ENCODE peak calls at places on chromosomes 4 and X, in nine cellular contexts. One of them, this sample, is unnamed.

GRCh38 chr4:171478181-171478580 is 335.0 kb upstream of the GALNTL6 start:
- DNase-seq in lower leg skin: no peak
- DNase-seq in Calu3: no peak
- DNase-seq in A673: no peak
- DNase-seq in thoracic aorta: no peak
- DNase-seq in CD8-positive, alpha-beta T cell: no peak
- DNase-seq in WTC11: no peak
- DNase-seq in H9: no peak
- DNase-seq in fibroblast of pulmonary artery: no peak
- DNase-seq in this sample: no peak

GRCh38 chr4:31125496-31125895 is 405.3 kb downstream of the PCDH7 start:
- DNase-seq in fibroblast of pulmonary artery: no peak
- DNase-seq in lower leg skin: no peak
- DNase-seq in H9: no peak
- DNase-seq in A673: no peak
- DNase-seq in thoracic aorta: no peak
- DNase-seq in WTC11: no peak
- DNase-seq in Calu3: no peak
- DNase-seq in CD8-positive, alpha-beta T cell: no peak
- DNase-seq in this sample: no peak

GRCh38 chr4:155745984-155746383 is 12.8 kb upstream of the GUCY1B1 start:
- DNase-seq in fibroblast of pulmonary artery: no peak
- DNase-seq in thoracic aorta: no peak
- DNase-seq in Calu3: peak; percentile 33
- DNase-seq in WTC11: no peak
- DNase-seq in A673: no peak
- DNase-seq in lower leg skin: no peak
- DNase-seq in H9: no peak
- DNase-seq in CD8-positive, alpha-beta T cell: no peak
- DNase-seq in this sample: no peak

GRCh38 chrX:32948130-32948529 is 263.2 kb downstream of the DMD start:
- DNase-seq in A673: no peak
- DNase-seq in WTC11: no peak
- DNase-seq in CD8-positive, alpha-beta T cell: no peak
- DNase-seq in H9: no peak
- DNase-seq in thoracic aorta: no peak
- DNase-seq in lower leg skin: no peak
- DNase-seq in fibroblast of pulmonary artery: no peak
- DNase-seq in Calu3: no peak
- DNase-seq in this sample: no peak

GRCh38 chr4:16443504-16444088 is 217.3 kb upstream of the TAPT1 start:
- DNase-seq in WTC11: no peak
- DNase-seq in A673: peak; percentile 74
- DNase-seq in thoracic aorta: no peak
- DNase-seq in CD8-positive, alpha-beta T cell: no peak
- DNase-seq in fibroblast of pulmonary artery: peak; percentile 69
- DNase-seq in lower leg skin: no peak
- DNase-seq in Calu3: no peak
- DNase-seq in H9: no peak
- DNase-seq in this sample: no peak

GRCh38 chrX:17814557-17814956 is 46.5 kb downstream of the RAI2 start:
- DNase-seq in Calu3: no peak
- DNase-seq in lower leg skin: no peak
- DNase-seq in H9: no peak
- DNase-seq in A673: no peak
- DNase-seq in fibroblast of pulmonary artery: peak; percentile 3
- DNase-seq in thoracic aorta: no peak
- DNase-seq in CD8-positive, alpha-beta T cell: no peak
- DNase-seq in WTC11: no peak
- DNase-seq in this sample: no peak

GRCh38 chr4:43369036-43369594 is 476.6 kb downstream of the GRXCR1 start:
- DNase-seq in fibroblast of pulmonary artery: no peak
- DNase-seq in thoracic aorta: no peak
- DNase-seq in Calu3: no peak
- DNase-seq in WTC11: no peak
- DNase-seq in CD8-positive, alpha-beta T cell: no peak
- DNase-seq in H9: no peak
- DNase-seq in lower leg skin: no peak
- DNase-seq in A673: no peak
- DNase-seq in this sample: no peak

GRCh38 chrX:103626855-103627254 is 1.9 kb upstream of the TCEAL1 start:
- DNase-seq in lower leg skin: no peak
- DNase-seq in Calu3: no peak
- DNase-seq in A673: no peak
- DNase-seq in thoracic aorta: no peak
- DNase-seq in fibroblast of pulmonary artery: peak; percentile 46
- DNase-seq in WTC11: no peak
- DNase-seq in H9: no peak
- DNase-seq in CD8-positive, alpha-beta T cell: no peak
- DNase-seq in this sample: no peak

GRCh38 chr4:78907638-78908037 is 31.6 kb downstream of the PAQR3 start:
- DNase-seq in Calu3: no peak
- DNase-seq in A673: no peak
- DNase-seq in CD8-positive, alpha-beta T cell: no peak
- DNase-seq in lower leg skin: no peak
- DNase-seq in thoracic aorta: no peak
- DNase-seq in H9: no peak
- DNase-seq in WTC11: no peak
- DNase-seq in fibroblast of pulmonary artery: no peak
- DNase-seq in this sample: no peak

GRCh38 chrX:154804957-154805695 is at the start of gene MPP1:
- DNase-seq in H9: peak; percentile 74
- DNase-seq in A673: peak; percentile 70
- DNase-seq in Calu3: peak; percentile 77
- DNase-seq in WTC11: peak; percentile 66
- DNase-seq in CD8-positive, alpha-beta T cell: peak; percentile 68
- DNase-seq in fibroblast of pulmonary artery: peak; percentile 80
- DNase-seq in lower leg skin: peak; percentile 93
- DNase-seq in thoracic aorta: no peak
- DNase-seq in this sample: peak; percentile 76

GRCh38 chr4:109410776-109411175 is 22.8 kb upstream of the SEC24B start:
- DNase-seq in A673: no peak
- DNase-seq in CD8-positive, alpha-beta T cell: no peak
- DNase-seq in fibroblast of pulmonary artery: no peak
- DNase-seq in lower leg skin: no peak
- DNase-seq in H9: no peak
- DNase-seq in Calu3: peak; percentile 14
- DNase-seq in thoracic aorta: no peak
- DNase-seq in WTC11: no peak
- DNase-seq in this sample: no peak

GRCh38 chr4:174873931-174874330 is 44.2 kb upstream of the ADAM29 start:
- DNase-seq in thoracic aorta: no peak
- DNase-seq in CD8-positive, alpha-beta T cell: no peak
- DNase-seq in WTC11: no peak
- DNase-seq in fibroblast of pulmonary artery: no peak
- DNase-seq in H9: no peak
- DNase-seq in A673: peak; percentile 11
- DNase-seq in lower leg skin: no peak
- DNase-seq in Calu3: peak; percentile 51
- DNase-seq in this sample: no peak

GRCh38 chrX:153865321-153865580 is 20.7 kb downstream of the L1CAM start:
- DNase-seq in CD8-positive, alpha-beta T cell: no peak
- DNase-seq in WTC11: no peak
- DNase-seq in A673: no peak
- DNase-seq in H9: peak; percentile 22
- DNase-seq in Calu3: no peak
- DNase-seq in thoracic aorta: no peak
- DNase-seq in fibroblast of pulmonary artery: no peak
- DNase-seq in lower leg skin: no peak
- DNase-seq in this sample: no peak

GRCh38 chrX:11363069-11363594 is 69.9 kb downstream of the AMELX start:
- DNase-seq in lower leg skin: no peak
- DNase-seq in H9: no peak
- DNase-seq in thoracic aorta: no peak
- DNase-seq in A673: no peak
- DNase-seq in CD8-positive, alpha-beta T cell: no peak
- DNase-seq in fibroblast of pulmonary artery: no peak
- DNase-seq in Calu3: no peak
- DNase-seq in WTC11: no peak
- DNase-seq in this sample: no peak

GRCh38 chr4:67604029-67604381 is 45.5 kb downstream of the STAP1 start:
- DNase-seq in lower leg skin: no peak
- DNase-seq in A673: no peak
- DNase-seq in thoracic aorta: no peak
- DNase-seq in WTC11: no peak
- DNase-seq in CD8-positive, alpha-beta T cell: no peak
- DNase-seq in fibroblast of pulmonary artery: no peak
- DNase-seq in H9: no peak
- DNase-seq in Calu3: no peak
- DNase-seq in this sample: no peak

GRCh38 chr4:84985952-84986351 is 19.5 kb upstream of the WDFY3 start:
- DNase-seq in Calu3: no peak
- DNase-seq in H9: no peak
- DNase-seq in lower leg skin: no peak
- DNase-seq in fibroblast of pulmonary artery: peak; percentile 59
- DNase-seq in CD8-positive, alpha-beta T cell: no peak
- DNase-seq in WTC11: no peak
- DNase-seq in A673: no peak
- DNase-seq in thoracic aorta: no peak
- DNase-seq in this sample: no peak

GRCh38 chrX:108036298-108036973 is 8.4 kb upstream of the VSIG1 start:
- DNase-seq in WTC11: no peak
- DNase-seq in Calu3: peak; percentile 44
- DNase-seq in H9: no peak
- DNase-seq in fibroblast of pulmonary artery: peak; percentile 94
- DNase-seq in lower leg skin: no peak
- DNase-seq in thoracic aorta: no peak
- DNase-seq in CD8-positive, alpha-beta T cell: no peak
- DNase-seq in A673: no peak
- DNase-seq in this sample: no peak

GRCh38 chrX:41384041-41384705 is 50.2 kb downstream of the DDX3X start:
- DNase-seq in thoracic aorta: peak; percentile 2
- DNase-seq in A673: peak; percentile 22
- DNase-seq in fibroblast of pulmonary artery: peak; percentile 87
- DNase-seq in Calu3: peak; percentile 82
- DNase-seq in WTC11: no peak
- DNase-seq in CD8-positive, alpha-beta T cell: peak; percentile 11
- DNase-seq in H9: no peak
- DNase-seq in lower leg skin: no peak
- DNase-seq in this sample: no peak

GRCh38 chr4:121243476-121243875 is 79.4 kb upstream of the TNIP3 start:
- DNase-seq in H9: no peak
- DNase-seq in A673: no peak
- DNase-seq in fibroblast of pulmonary artery: no peak
- DNase-seq in Calu3: no peak
- DNase-seq in CD8-positive, alpha-beta T cell: no peak
- DNase-seq in WTC11: no peak
- DNase-seq in thoracic aorta: no peak
- DNase-seq in lower leg skin: no peak
- DNase-seq in this sample: no peak

GRCh38 chr4:75498041-75498440 is 16.2 kb downstream of the RCHY1 start:
- DNase-seq in Calu3: no peak
- DNase-seq in A673: no peak
- DNase-seq in CD8-positive, alpha-beta T cell: no peak
- DNase-seq in H9: no peak
- DNase-seq in thoracic aorta: no peak
- DNase-seq in lower leg skin: no peak
- DNase-seq in fibroblast of pulmonary artery: no peak
- DNase-seq in WTC11: no peak
- DNase-seq in this sample: no peak

GRCh38 chrX:46653482-46653881 is 79.9 kb downstream of the CHST7 start:
- DNase-seq in H9: peak; percentile 63
- DNase-seq in lower leg skin: no peak
- DNase-seq in Calu3: peak; percentile 36
- DNase-seq in WTC11: peak; percentile 54
- DNase-seq in fibroblast of pulmonary artery: peak; percentile 33
- DNase-seq in A673: peak; percentile 41
- DNase-seq in CD8-positive, alpha-beta T cell: no peak
- DNase-seq in thoracic aorta: no peak
- DNase-seq in this sample: no peak
- TF ChIP-seq CTCF in H9: peak; percentile 61
- TF ChIP-seq CTCF in lower leg skin: no peak
- TF ChIP-seq CTCF in Calu3: no peak
- TF ChIP-seq CTCF in WTC11: no peak
- TF ChIP-seq CTCF in fibroblast of pulmonary artery: peak; percentile 48
- TF ChIP-seq CTCF in A673: peak; percentile 50
- TF ChIP-seq CTCF in CD8-positive, alpha-beta T cell: no peak
- TF ChIP-seq CTCF in thoracic aorta: no peak
- TF ChIP-seq CTCF in this sample: peak; percentile 46

GRCh38 chrX:44945736-44946135 is 72.7 kb downstream of the KDM6A start:
- DNase-seq in thoracic aorta: no peak
- DNase-seq in A673: peak; percentile 12
- DNase-seq in Calu3: peak; percentile 12
- DNase-seq in WTC11: no peak
- DNase-seq in CD8-positive, alpha-beta T cell: no peak
- DNase-seq in fibroblast of pulmonary artery: no peak
- DNase-seq in lower leg skin: no peak
- DNase-seq in H9: no peak
- DNase-seq in this sample: no peak
- TF ChIP-seq CTCF in thoracic aorta: no peak
- TF ChIP-seq CTCF in A673: peak; percentile 21
- TF ChIP-seq CTCF in Calu3: no peak
- TF ChIP-seq CTCF in WTC11: no peak
- TF ChIP-seq CTCF in CD8-positive, alpha-beta T cell: no peak
- TF ChIP-seq CTCF in fibroblast of pulmonary artery: no peak
- TF ChIP-seq CTCF in lower leg skin: no peak
- TF ChIP-seq CTCF in H9: peak; percentile 53
- TF ChIP-seq CTCF in this sample: no peak

GRCh38 chr4:21652508-21653108 is 296.0 kb downstream of the KCNIP4 start:
- DNase-seq in thoracic aorta: no peak
- DNase-seq in H9: no peak
- DNase-seq in Calu3: no peak
- DNase-seq in fibroblast of pulmonary artery: no peak
- DNase-seq in WTC11: no peak
- DNase-seq in lower leg skin: no peak
- DNase-seq in CD8-positive, alpha-beta T cell: no peak
- DNase-seq in A673: no peak
- DNase-seq in this sample: no peak

GRCh38 chr4:21645776-21646175 is 302.8 kb downstream of the KCNIP4 start:
- DNase-seq in A673: no peak
- DNase-seq in Calu3: no peak
- DNase-seq in H9: no peak
- DNase-seq in WTC11: no peak
- DNase-seq in lower leg skin: no peak
- DNase-seq in thoracic aorta: no peak
- DNase-seq in CD8-positive, alpha-beta T cell: no peak
- DNase-seq in fibroblast of pulmonary artery: no peak
- DNase-seq in this sample: no peak

GRCh38 chr4:21655100-21655499 is 293.5 kb downstream of the KCNIP4 start:
- DNase-seq in lower leg skin: no peak
- DNase-seq in A673: no peak
- DNase-seq in thoracic aorta: no peak
- DNase-seq in fibroblast of pulmonary artery: no peak
- DNase-seq in H9: no peak
- DNase-seq in CD8-positive, alpha-beta T cell: no peak
- DNase-seq in Calu3: no peak
- DNase-seq in WTC11: no peak
- DNase-seq in this sample: no peak

GRCh38 chr4:21649691-21650090 is 298.9 kb downstream of the KCNIP4 start:
- DNase-seq in WTC11: no peak
- DNase-seq in fibroblast of pulmonary artery: no peak
- DNase-seq in Calu3: no peak
- DNase-seq in H9: no peak
- DNase-seq in CD8-positive, alpha-beta T cell: no peak
- DNase-seq in thoracic aorta: no peak
- DNase-seq in lower leg skin: no peak
- DNase-seq in A673: no peak
- DNase-seq in this sample: no peak
- TF ChIP-seq CTCF in WTC11: no peak
- TF ChIP-seq CTCF in fibroblast of pulmonary artery: no peak
- TF ChIP-seq CTCF in Calu3: no peak
- TF ChIP-seq CTCF in H9: no peak
- TF ChIP-seq CTCF in CD8-positive, alpha-beta T cell: no peak
- TF ChIP-seq CTCF in thoracic aorta: no peak
- TF ChIP-seq CTCF in lower leg skin: no peak
- TF ChIP-seq CTCF in A673: no peak
- TF ChIP-seq CTCF in this sample: no peak

GRCh38 chr4:41751325-41752061 is 3.0 kb upstream of the PHOX2B start:
- DNase-seq in A673: no peak
- DNase-seq in WTC11: peak; percentile 47
- DNase-seq in fibroblast of pulmonary artery: no peak
- DNase-seq in CD8-positive, alpha-beta T cell: no peak
- DNase-seq in thoracic aorta: no peak
- DNase-seq in lower leg skin: no peak
- DNase-seq in H9: peak; percentile 55
- DNase-seq in Calu3: no peak
- DNase-seq in this sample: no peak
- TF ChIP-seq CTCF in A673: peak; percentile 49
- TF ChIP-seq CTCF in WTC11: peak; percentile 31
- TF ChIP-seq CTCF in fibroblast of pulmonary artery: no peak
- TF ChIP-seq CTCF in CD8-positive, alpha-beta T cell: no peak
- TF ChIP-seq CTCF in thoracic aorta: no peak
- TF ChIP-seq CTCF in lower leg skin: no peak
- TF ChIP-seq CTCF in H9: peak; percentile 50
- TF ChIP-seq CTCF in Calu3: no peak
- TF ChIP-seq CTCF in this sample: peak; percentile 58

This sample was measured in type B pancreatic cell.